ENCODE peak calls at places on chromosomes 6 and 20, in eight cellular contexts. F is upper lobe of right lung, A is dorsolateral prefrontal cortex, Q is PC-9, G is A549, H is astrocyte of the cerebellum, L is prostate gland, W is endothelial cell. O is an unnamed sample.

GRCh38 chr6:170074907-170075306 is 216.0 kb downstream of the DLL1 start:
- DNase-seq in H (no peak), L (no peak), G (no peak), Q (no peak), F (no peak), W (no peak), A (no peak), O (no peak)

GRCh38 chr6:24720131-24720603 is 1.2 kb upstream of the C6orf62 start:
- DNase-seq in Q (peak), W (peak), A (peak), G (peak), H (no peak), L (peak), F (peak), O (no peak)

GRCh38 chr6:136927313-136927712 is 5.2 kb downstream of the SLC35D3 start:
- DNase-seq in W (peak), L (no peak), H (no peak), G (peak), A (no peak), F (no peak), Q (no peak), O (no peak)

GRCh38 chr6:37674161-37674560 is 23.5 kb downstream of the MDGA1 start:
- DNase-seq in F (no peak), Q (no peak), A (peak), H (no peak), L (no peak), G (no peak), W (no peak), O (no peak)

GRCh38 chr6:31719001-31719400 is 2.5 kb downstream of the LY6G6C start:
- DNase-seq in G (no peak), Q (no peak), A (no peak), W (no peak), L (no peak), F (no peak), H (no peak), O (no peak)

GRCh38 chr6:16244446-16244845 is 6.1 kb downstream of the GMPR start:
- DNase-seq in A (no peak), G (no peak), Q (no peak), W (no peak), L (no peak), H (no peak), F (no peak), O (no peak)

GRCh38 chr6:42727084-42727601 is 4.7 kb upstream of the PRPH2 start:
- DNase-seq in G (no peak), L (no peak), W (no peak), H (no peak), F (peak), Q (no peak), A (peak), O (no peak)

GRCh38 chr20:4153251-4153650 is 137.9 kb upstream of the RNF24 start:
- DNase-seq in L (no peak), H (no peak), A (no peak), G (no peak), F (peak), Q (no peak), W (no peak), O (no peak)

GRCh38 chr6:130485870-130486269 is 120.1 kb downstream of the TMEM200A start:
- DNase-seq in G (no peak), W (no peak), Q (no peak), H (no peak), A (no peak), F (no peak), L (no peak), O (no peak)

GRCh38 chr6:159715168-159715567 is 12.1 kb upstream of the WTAP start:
- DNase-seq in F (no peak), G (no peak), Q (no peak), L (no peak), H (no peak), W (no peak), A (no peak), O (no peak)

GRCh38 chr6:135633573-135633972 is 136.0 kb upstream of the AHI1 start:
- DNase-seq in Q (no peak), F (no peak), A (no peak), H (no peak), G (no peak), W (no peak), L (no peak), O (no peak)

GRCh38 chr6:18048953-18049630 is 61.7 kb upstream of the KIF13A start:
- DNase-seq in H (no peak), G (no peak), W (no peak), F (no peak), A (no peak), Q (no peak), L (no peak), O (no peak)

GRCh38 chr20:1474817-1475603 is 8.4 kb upstream of the NSFL1C start:
- DNase-seq in A (no peak), F (no peak), H (no peak), L (no peak), G (peak), W (no peak), Q (peak), O (no peak)

GRCh38 chr6:129709451-129709908 is 497 bp downstream of the ARHGAP18 start:
- DNase-seq in L (no peak), G (no peak), Q (no peak), F (no peak), A (no peak), W (no peak), H (peak), O (peak)

GRCh38 chr6:43921039-43921438 is 151.0 kb downstream of the VEGFA start:
- DNase-seq in L (no peak), A (no peak), W (no peak), Q (no peak), F (no peak), G (no peak), H (no peak), O (no peak)

GRCh38 chr20:63576311-63576710 is 2.3 kb upstream of the HELZ2 start:
- DNase-seq in A (no peak), H (no peak), G (no peak), Q (no peak), L (no peak), W (no peak), F (no peak), O (no peak)

GRCh38 chr6:27242589-27243265 is 4.8 kb upstream of the PRSS16 start:
- DNase-seq in F (no peak), H (no peak), L (no peak), Q (no peak), A (no peak), G (no peak), W (no peak), O (no peak)

GRCh38 chr20:62165762-62166399 is 16.9 kb upstream of the MTG2 start:
- DNase-seq in Q (no peak), F (no peak), L (no peak), A (no peak), W (no peak), G (no peak), H (no peak), O (no peak)

GRCh38 chr6:132972971-132973370 is 158.6 kb downstream of the RPS12 start:
- DNase-seq in L (no peak), H (peak), F (no peak), Q (no peak), W (no peak), G (no peak), A (no peak), O (no peak)

GRCh38 chr6:25963426-25964123 is 973 bp downstream of the TRIM38 start:
- DNase-seq in F (no peak), Q (peak), A (no peak), H (no peak), W (no peak), G (no peak), L (peak), O (no peak)

DNA sequence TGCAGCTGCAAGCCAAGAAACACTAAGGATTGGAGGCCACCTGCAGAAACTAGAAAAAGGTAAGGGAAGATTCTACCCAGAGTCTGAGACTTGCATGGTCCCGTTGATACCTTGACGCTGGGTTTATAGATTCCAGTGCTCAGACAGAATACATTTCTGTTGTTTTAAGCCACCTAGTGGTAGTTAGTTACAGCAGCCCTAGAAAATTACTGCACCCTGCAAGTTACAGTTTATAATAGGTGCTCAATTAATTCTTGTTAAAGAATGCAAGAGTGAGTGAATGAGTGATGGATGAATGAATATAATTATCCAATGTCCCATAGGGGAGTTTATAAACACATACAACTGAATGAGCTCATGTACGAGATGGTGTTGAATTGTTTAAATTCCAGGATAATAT is 453.1 kb upstream of the SLC35B3 start:
- DNase-seq in G (peak), H (no peak), A (no peak), F (no peak), L (no peak), Q (no peak), W (no peak), O (no peak)
- TF ChIP-seq CTCF in G (no peak), H (peak), A (peak), F (peak), L (no peak), Q (peak), W (peak), O (peak)

DNA sequence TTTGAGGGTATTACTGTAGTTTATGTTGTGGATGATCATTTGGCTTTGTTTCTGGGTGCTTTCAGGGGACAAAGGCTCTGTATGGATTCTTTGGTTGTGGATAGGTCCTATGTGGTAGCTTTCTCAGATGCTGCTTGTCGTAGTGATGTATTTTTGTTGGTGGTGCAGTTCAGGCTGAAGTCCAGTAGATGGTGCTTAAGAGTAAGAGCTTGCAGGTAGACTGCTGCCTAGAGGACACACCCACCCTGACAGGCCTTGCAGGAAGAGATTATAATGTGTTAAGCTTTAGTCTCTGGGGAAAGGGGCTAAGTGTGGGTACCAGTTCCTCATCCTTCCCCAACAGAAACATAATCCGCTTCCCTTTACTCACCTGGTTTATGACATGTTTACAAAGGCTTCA is 62.6 kb upstream of the ADGRB3 start:
- DNase-seq in G (peak), Q (peak), F (no peak), A (no peak), L (no peak), H (peak), W (peak), O (no peak)
- TF ChIP-seq CTCF in G (no peak), Q (peak), F (peak), A (no peak), L (no peak), H (peak), W (no peak), O (no peak)

GRCh38 chr6:10028202-10028601 is 386.7 kb downstream of the TFAP2A start:
- DNase-seq in L (no peak), H (no peak), G (no peak), A (no peak), W (no peak), F (no peak), Q (no peak), O (no peak)

GRCh38 chr6:10033223-10033829 is 381.5 kb downstream of the TFAP2A start:
- DNase-seq in L (no peak), G (peak), W (no peak), H (no peak), F (no peak), A (no peak), Q (peak), O (peak)

DNA sequence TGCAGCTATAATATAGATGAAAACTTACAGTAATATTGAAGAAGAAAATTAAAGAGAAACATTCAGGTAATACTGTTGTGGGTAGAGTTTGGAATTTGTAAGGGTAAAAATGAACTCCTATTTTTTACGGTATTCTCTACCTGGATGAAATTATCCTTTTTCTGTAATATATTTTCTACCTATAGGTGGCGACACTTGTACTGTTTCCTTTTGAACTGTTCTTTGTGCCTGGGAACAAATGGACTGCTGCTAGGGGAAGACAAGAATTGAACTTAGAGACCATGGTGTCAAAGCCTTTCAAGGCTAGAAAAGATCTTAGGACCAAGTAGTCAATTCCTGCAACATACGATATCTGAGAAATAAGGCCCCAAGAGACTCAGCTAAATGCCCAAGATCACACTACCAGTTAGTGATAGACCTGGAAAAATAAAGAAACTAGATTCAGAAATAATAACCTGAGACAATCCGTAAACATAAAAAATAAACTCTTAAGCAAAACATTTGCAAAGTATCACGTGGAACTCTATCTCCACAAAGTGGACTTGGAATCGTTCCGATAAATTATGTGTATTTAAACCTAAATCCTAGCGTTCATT is 383.8 kb downstream of the TFAP2A start:
- DNase-seq in G (no peak), L (no peak), F (no peak), H (no peak), Q (no peak), A (no peak), W (no peak), O (no peak)
- TF ChIP-seq CTCF in G (peak), L (peak), F (peak), H (peak), Q (peak), A (peak), W (peak), O (peak)

GRCh38 chr20:36951198-36951976 is at the start of gene SAMHD1:
- DNase-seq in L (peak), A (peak), H (peak), F (peak), G (peak), W (peak), Q (peak), O (peak)
- TF ChIP-seq CTCF in L (peak), A (peak), H (no peak), F (peak), G (no peak), W (no peak), Q (no peak), O (no peak)

O was measured in AG09319.